ENCODE peak calls at places on chromosomes 13 and 19, in four cellular contexts. Z is testis; H is CD8-positive, alpha-beta T cell; C is psoas muscle. K is an unnamed sample.

GRCh38 chr13:60412909-60413616 is 16.0 kb downstream of the TDRD3 start:
- DNase-seq in Z (no peak), C (no peak), H (no peak), K (no peak)

GRCh38 chr19:10431254-10431942 is 11.1 kb downstream of the PDE4A start:
- DNase-seq in C (peak; percentile 53), Z (no peak), H (no peak), K (peak; percentile 72)

GRCh38 chr19:31539386-31539785 is 190.2 kb upstream of the TSHZ3 start:
- DNase-seq in H (no peak), Z (no peak), C (no peak), K (no peak)

GRCh38 chr13:36783883-36784282 is 35.1 kb upstream of the RFXAP start:
- DNase-seq in Z (no peak), H (no peak), C (no peak), K (no peak)

GRCh38 chr19:10518444-10519361 is 1.5 kb upstream of the S1PR5 start:
- DNase-seq in Z (no peak), H (no peak), C (no peak), K (peak; percentile 53)

GRCh38 chr13:91369432-91369831 is 21.9 kb downstream of the MIR17HG start:
- DNase-seq in Z (no peak), H (no peak), C (no peak), K (no peak)

GRCh38 chr13:67155898-67156717 is 74.0 kb downstream of the PCDH9 start:
- DNase-seq in C (no peak), H (no peak), Z (peak; percentile 25), K (no peak)

GRCh38 chr13:112442483-112443090 is 66.4 kb downstream of the SPACA7 start:
- DNase-seq in H (no peak), C (no peak), Z (no peak), K (no peak)

GRCh38 chr19:1067341-1068103 is 555 bp downstream of the ARHGAP45 start:
- DNase-seq in H (peak; percentile 54), Z (no peak), C (peak; percentile 20), K (peak; percentile 91)

GRCh38 chr13:85997587-85997986 is 198.4 kb upstream of the SLITRK6 start:
- DNase-seq in Z (no peak), C (no peak), H (no peak), K (no peak)

GRCh38 chr19:518292-519231 is 11.3 kb downstream of the TPGS1 start:
- DNase-seq in Z (no peak), C (peak; percentile 23), H (peak; percentile 46), K (peak; percentile 80)

GRCh38 chr13:32300920-32301319 is 14.2 kb downstream of the ZAR1L start:
- DNase-seq in H (no peak), Z (no peak), C (no peak), K (no peak)

GRCh38 chr13:75326173-75327131 is 155.5 kb downstream of the TBC1D4 start:
- DNase-seq in H (no peak), C (no peak), Z (no peak), K (peak; percentile 23)

GRCh38 chr19:46221152-46221551 is 8.4 kb upstream of the IGFL1 start:
- DNase-seq in Z (no peak), H (no peak), C (no peak), K (no peak)

GRCh38 chr19:42293539-42293938 is 8.4 kb upstream of the PRR19 start:
- DNase-seq in H (no peak), C (peak; percentile 14), Z (no peak), K (no peak)

GRCh38 chr19:5703819-5704818 is 14.0 kb downstream of the RPL36 start:
- DNase-seq in C (no peak), Z (no peak), H (no peak), K (no peak)
- H3K36me3 ChIP-seq in C (peaks cover 87% of the 10 kb centered on the region), Z (no peaks in the 10 kb centered on the region), H (peaks cover 11% of the 10 kb centered on the region), K (peaks cover 8% of the 10 kb centered on the region)

GRCh38 chr19:17105548-17105947 is 30.0 kb downstream of the MYO9B start:
- DNase-seq in Z (no peak), H (no peak), C (no peak), K (no peak)
- H3K4me1 ChIP-seq in Z (peaks cover 17% of the 10 kb centered on the region), H (peaks cover 14% of the 10 kb centered on the region), C (peaks cover 10% of the 10 kb centered on the region), K (peaks cover 7% of the 10 kb centered on the region)

GRCh38 chr13:43266953-43267615 is 243.7 kb downstream of the DNAJC15 start:
- DNase-seq in Z (no peak), H (no peak), C (no peak), K (no peak)

GRCh38 chr13:43263047-43263446 is 239.7 kb downstream of the DNAJC15 start:
- DNase-seq in C (no peak), Z (no peak), H (no peak), K (no peak)

GRCh38 chr13:43265028-43265427 is 241.6 kb downstream of the DNAJC15 start:
- DNase-seq in H (no peak), C (no peak), Z (no peak), K (no peak)

GRCh38 chr13:43261018-43261417 is 237.6 kb downstream of the DNAJC15 start:
- DNase-seq in Z (no peak), C (no peak), H (no peak), K (no peak)

DNA sequence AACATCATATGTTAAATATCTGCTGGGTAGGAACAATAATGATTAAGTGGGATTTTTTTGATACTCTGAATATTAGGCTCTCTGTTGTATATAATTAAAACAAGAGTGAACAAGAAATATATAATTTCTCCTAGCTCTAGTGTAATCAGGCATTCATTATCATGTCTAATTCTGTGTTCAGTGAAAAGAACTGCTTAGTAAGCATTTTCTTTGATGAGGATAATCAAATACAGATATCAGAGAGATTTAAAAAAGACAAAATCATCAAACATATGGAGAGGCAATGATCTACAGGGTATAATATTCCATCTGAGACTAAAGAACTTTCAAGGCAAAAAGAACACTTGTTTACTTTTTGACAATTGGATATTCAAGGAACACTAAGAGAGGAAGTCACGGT is 241.1 kb downstream of the DNAJC15 start:
- DNase-seq in C (no peak), Z (no peak), H (no peak), K (no peak)
- H3K27ac ChIP-seq in C (no peak overlapping the region), Z (no peak overlapping the region), H (no peak overlapping the region), K (no peak overlapping the region)

GRCh38 chr19:12947702-12948596 is 2.3 kb downstream of the RAD23A start:
- DNase-seq in Z (no peak), C (no peak), H (no peak), K (no peak)
- H3K36me3 ChIP-seq in Z (no peaks in the 10 kb centered on the region), C (peaks cover 76% of the 10 kb centered on the region), H (peaks cover 42% of the 10 kb centered on the region), K (peaks cover 60% of the 10 kb centered on the region)

DNA sequence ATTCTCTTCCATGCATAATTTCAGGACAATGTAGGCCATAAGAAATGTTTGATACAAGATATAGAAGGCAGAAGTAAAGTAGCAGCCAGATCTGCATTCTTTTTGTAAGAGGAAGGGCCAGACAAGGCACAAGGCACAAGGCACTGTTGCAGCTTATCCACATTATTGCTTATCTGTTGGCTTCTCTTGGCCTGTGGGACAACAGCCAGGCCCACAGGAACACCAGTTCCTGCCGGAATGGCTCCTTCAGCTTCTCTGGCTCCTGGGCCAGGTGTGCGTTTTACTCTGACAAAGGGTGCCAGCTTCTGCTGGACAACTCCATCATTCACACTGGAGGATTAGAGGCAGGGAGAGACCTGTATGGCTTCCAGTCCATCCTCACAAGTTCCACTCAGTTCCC is 29.2 kb downstream of the GPR180 start:
- DNase-seq in H (no peak), Z (no peak), C (no peak), K (no peak)
- H3K4me1 ChIP-seq in H (no peaks in the 10 kb centered on the region), Z (no peaks in the 10 kb centered on the region), C (no peaks in the 10 kb centered on the region), K (no peaks in the 10 kb centered on the region)

GRCh38 chr13:98664047-98664446 is 87.1 kb upstream of the STK24 start:
- DNase-seq in Z (no peak), H (no peak), C (no peak), K (no peak)

GRCh38 chr13:98664510-98664909 is 87.6 kb upstream of the STK24 start:
- DNase-seq in H (no peak), C (no peak), Z (no peak), K (no peak)

GRCh38 chr13:98665638-98665995 is 86.9 kb downstream of the SLC15A1 start:
- DNase-seq in Z (no peak), C (no peak), H (no peak), K (no peak)

DNA sequence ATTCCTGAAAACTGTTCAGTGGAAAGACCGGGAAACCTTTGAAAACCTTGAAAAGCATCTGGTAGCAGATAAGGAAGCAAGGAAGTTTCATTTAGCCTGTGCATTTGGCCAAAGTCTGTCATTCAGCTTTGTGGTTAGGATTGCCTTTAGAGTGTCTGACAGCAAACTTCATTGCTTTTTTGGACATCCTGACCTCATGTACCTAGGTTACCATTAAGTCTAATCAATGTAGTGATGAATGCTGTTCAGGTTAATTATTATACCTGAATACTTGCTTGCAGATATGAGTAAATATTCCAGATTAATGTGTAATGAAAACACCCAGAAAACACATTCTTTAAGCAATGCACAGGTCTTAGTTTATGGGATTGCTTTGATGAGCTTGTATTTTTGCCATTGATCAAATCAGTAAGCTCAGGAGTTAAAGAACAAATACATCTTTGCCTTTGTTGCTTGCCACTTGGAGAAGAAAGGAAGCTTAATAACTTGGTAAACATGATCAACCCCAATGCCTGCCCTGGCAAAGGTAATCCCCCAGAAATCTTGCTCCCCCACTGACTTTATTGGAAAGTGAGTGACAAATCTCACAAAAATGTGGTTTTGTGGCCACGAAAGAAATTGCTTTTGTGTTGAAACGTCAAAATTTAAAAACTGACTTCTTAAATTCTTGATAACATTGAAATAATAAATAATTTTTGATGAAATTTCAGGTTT is 87.4 kb downstream of the SLC15A1 start:
- DNase-seq in Z (no peak), C (no peak), H (no peak), K (no peak)
- H3K27ac ChIP-seq in Z (no peak overlapping the region), C (no peak overlapping the region), H (no peak overlapping the region), K (no peak overlapping the region)

GRCh38 chr19:48470856-48471255 is 1.7 kb downstream of the CYTH2 start:
- DNase-seq in H (no peak), C (no peak), Z (no peak), K (peak; percentile 40)
- H3K36me3 ChIP-seq in H (peaks cover 27% of the 10 kb centered on the region), C (peaks cover 58% of the 10 kb centered on the region), Z (no peaks in the 10 kb centered on the region), K (peaks cover 22% of the 10 kb centered on the region)

DNA sequence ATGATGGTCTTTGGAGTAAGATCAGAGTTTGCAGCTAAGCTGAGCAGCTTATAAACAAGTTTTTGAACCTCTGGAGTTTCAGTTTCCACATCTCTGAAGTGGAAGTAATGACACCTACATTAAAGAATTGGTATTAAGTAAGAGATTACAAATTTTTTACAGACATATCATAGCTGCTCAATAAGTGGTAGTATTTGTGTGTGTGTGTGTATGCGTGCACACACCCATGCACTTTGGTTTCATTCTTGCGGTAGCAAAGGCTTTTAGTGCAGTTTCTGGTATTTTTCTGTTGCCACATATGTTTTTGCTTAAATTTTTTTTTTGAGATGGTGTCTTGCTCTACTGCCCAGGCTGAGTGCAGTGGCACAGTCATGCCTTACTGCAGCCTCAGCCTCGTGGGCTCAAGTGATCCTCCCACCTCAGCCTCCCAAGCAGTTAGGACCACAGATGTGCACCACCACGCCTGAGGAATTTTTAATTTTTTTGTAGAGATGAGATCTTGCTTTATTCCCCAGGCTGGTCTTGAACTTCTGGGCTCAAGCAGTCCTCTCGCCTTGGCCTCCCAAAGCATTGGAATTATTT is 4.5 kb downstream of the NAA16 start:
- DNase-seq in H (no peak), C (no peak), Z (no peak), K (no peak)
- H3K4me1 ChIP-seq in H (peaks cover 35% of the 10 kb centered on the region), C (peaks cover 43% of the 10 kb centered on the region), Z (peaks cover 19% of the 10 kb centered on the region), K (peaks cover 25% of the 10 kb centered on the region)

GRCh38 chr19:5937550-5937949 is 23.5 kb downstream of the CAPS start:
- DNase-seq in H (no peak), C (no peak), Z (no peak), K (no peak)
- H3K27ac ChIP-seq in H (no peak overlapping the region), C (no peak overlapping the region), Z (no peak overlapping the region), K (no peak overlapping the region)

K was measured in CD8-positive, alpha-beta memory T cell.